ENCODE peak calls at places on chromosomes 7 and 10, in four cellular contexts. S is ascending aorta, H is transverse colon, F is endothelial cell of umbilical vein. A is an unnamed sample.
A peak's percentile ranks its signal among the peaks of the same experiment; 100 is the strongest.

GRCh38 chr7:151446412-151446811 is 6.5 kb upstream of the CRYGN start:
- DNase-seq in S (no peak), H (no peak), F (no peak), A (no peak)

GRCh38 chr7:25901658-25902057 is 250.3 kb upstream of the NFE2L3 start:
- DNase-seq in S (no peak), H (no peak), F (no peak), A (no peak)

GRCh38 chr10:2839081-2839725 is 228.1 kb upstream of the PFKP start:
- DNase-seq in S (no peak), H (peak; percentile 41), F (peak; percentile 48), A (peak; percentile 68)

GRCh38 chr10:60908896-60909295 is 35.1 kb downstream of the RHOBTB1 start:
- DNase-seq in S (no peak), H (no peak), F (no peak), A (no peak)

GRCh38 chr7:129950191-129950940 is 2.4 kb downstream of the UBE2H start:
- DNase-seq in S (no peak), H (no peak), F (peak; percentile 52), A (peak; percentile 13)

GRCh38 chr7:1458676-1459511 is at the start of gene MICALL2:
- DNase-seq in S (peak; percentile 61), H (peak; percentile 83), F (peak; percentile 88), A (peak; percentile 33)

GRCh38 chr10:75015440-75015839 is 96.0 kb upstream of the SAMD8 start:
- DNase-seq in S (no peak), H (no peak), F (no peak), A (no peak)

GRCh38 chr10:92758594-92758993 is 68.8 kb downstream of the HHEX start:
- DNase-seq in S (no peak), H (no peak), F (no peak), A (no peak)

GRCh38 chr7:8065356-8065813 is 96.8 kb downstream of the GLCCI1 start:
- DNase-seq in S (no peak), H (no peak), F (no peak), A (no peak)

GRCh38 chr10:69352569-69353264 is 64.0 kb downstream of the TACR2 start:
- DNase-seq in S (no peak), H (no peak), F (no peak), A (peak; percentile 80)

GRCh38 chr10:133401500-133401899 is 7.5 kb downstream of the MTG1 start:
- DNase-seq in S (no peak), H (no peak), F (no peak), A (no peak)

GRCh38 chr10:110411047-110411410 is 86.7 kb upstream of the DUSP5 start:
- DNase-seq in S (no peak), H (no peak), F (peak; percentile 51), A (peak; percentile 83)

GRCh38 chr7:84107259-84107658 is 87.3 kb downstream of the SEMA3A start:
- DNase-seq in S (no peak), H (no peak), F (no peak), A (no peak)

GRCh38 chr7:95886501-95887090 is 114.2 kb downstream of the DYNC1I1 start:
- DNase-seq in S (no peak), H (no peak), F (peak; percentile 96), A (peak; percentile 11)

GRCh38 chr7:732094-732541 is 5.0 kb upstream of the PRKAR1B start:
- DNase-seq in S (no peak), H (peak; percentile 83), F (peak; percentile 36), A (peak; percentile 45)

GRCh38 chr7:127755529-127755928 is 103.5 kb downstream of the SND1 start:
- DNase-seq in S (no peak), H (no peak), F (no peak), A (no peak)

GRCh38 chr7:104968648-104969047 is 45.4 kb upstream of the KMT2E start:
- DNase-seq in S (no peak), H (no peak), F (no peak), A (no peak)

GRCh38 chr7:128389085-128389814 is 20.5 kb downstream of the IMPDH1 start:
- DNase-seq in S (no peak), H (no peak), F (no peak), A (no peak)

GRCh38 chr7:930975-931758 is 23.3 kb downstream of the ADAP1 start:
- DNase-seq in S (no peak), H (peak; percentile 5), F (no peak), A (no peak)

GRCh38 chr10:3588346-3588745 is 196.7 kb downstream of the KLF6 start:
- DNase-seq in S (no peak), H (no peak), F (no peak), A (no peak)

GRCh38 chr7:7527047-7527446 is 8.6 kb downstream of the COL28A1 start:
- DNase-seq in S (no peak), H (no peak), F (no peak), A (no peak)

GRCh38 chr7:30556854-30557644 is 37.6 kb upstream of the GARS1 start:
- DNase-seq in S (no peak), H (no peak), F (no peak), A (no peak)

DNA sequence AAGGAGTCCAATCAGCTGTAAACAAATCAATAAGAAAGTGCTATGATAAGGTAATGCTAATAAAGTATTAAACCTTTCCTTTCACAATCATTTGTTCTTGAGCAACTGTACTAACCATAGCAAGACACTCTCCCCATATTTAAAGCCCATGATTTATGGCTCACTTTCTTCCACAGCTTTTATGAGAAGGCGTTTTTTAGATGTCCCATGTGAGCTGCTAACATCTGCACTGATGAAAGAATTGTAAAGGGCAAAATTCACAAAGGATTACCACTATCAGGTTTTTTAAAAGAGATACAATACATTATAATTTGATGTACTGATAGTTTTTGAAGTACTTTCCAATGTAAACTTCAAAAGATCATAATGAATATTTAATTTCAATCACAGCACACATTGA is 75.7 kb downstream of the RNLS start:
- DNase-seq in S (no peak), H (no peak), F (no peak), A (no peak)
- H3K4me3 ChIP-seq in S (no peak overlapping the region), H (no peak overlapping the region), F (no peak overlapping the region), A (no peak overlapping the region)

DNA sequence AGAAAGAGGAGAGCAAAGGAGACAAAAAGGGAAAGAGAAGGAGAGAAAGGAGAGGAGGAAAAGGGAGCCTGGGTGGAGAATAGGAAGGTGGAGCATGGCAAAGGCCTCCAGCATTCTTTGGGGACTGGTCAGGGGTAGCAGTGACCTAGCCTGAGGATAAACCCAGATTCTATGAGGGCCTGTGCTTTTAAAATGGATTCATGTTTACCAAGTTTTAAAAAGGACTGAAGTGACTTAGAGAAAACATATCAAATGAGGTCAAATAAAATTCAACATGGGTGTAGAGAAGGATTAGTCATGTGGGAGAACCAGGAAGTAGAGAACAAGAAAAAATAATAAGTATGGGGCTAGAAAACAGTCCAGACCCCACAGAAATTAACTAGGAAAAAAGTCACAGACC is 20.7 kb downstream of the CREB3L2 start:
- DNase-seq in S (no peak), H (no peak), F (no peak), A (no peak)
- H3K4me3 ChIP-seq in S (no peak overlapping the region), H (no peak overlapping the region), F (no peak overlapping the region), A (no peak overlapping the region)

DNA sequence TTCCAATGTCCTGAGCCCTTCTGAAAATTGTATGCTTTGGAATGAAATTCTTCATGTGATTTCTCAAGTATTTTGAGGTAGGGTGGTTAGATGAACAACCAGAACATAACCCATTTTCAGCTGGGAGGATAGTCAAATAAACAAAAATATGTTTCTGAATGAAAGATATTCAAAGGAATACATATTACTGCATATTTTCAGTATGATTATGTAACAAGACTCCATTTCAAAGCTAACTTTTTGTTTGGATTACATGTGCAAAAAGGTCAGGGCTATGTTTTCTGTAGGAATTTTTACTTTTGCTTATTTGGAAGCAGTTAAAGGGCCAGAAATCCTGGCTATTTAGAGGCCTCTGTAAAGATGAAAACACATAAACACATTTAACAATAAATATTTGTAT is 27.7 kb downstream of the CDK6 start:
- DNase-seq in S (no peak), H (no peak), F (no peak), A (no peak)
- H3K4me3 ChIP-seq in S (no peak overlapping the region), H (no peak overlapping the region), F (no peak overlapping the region), A (no peak overlapping the region)

DNA sequence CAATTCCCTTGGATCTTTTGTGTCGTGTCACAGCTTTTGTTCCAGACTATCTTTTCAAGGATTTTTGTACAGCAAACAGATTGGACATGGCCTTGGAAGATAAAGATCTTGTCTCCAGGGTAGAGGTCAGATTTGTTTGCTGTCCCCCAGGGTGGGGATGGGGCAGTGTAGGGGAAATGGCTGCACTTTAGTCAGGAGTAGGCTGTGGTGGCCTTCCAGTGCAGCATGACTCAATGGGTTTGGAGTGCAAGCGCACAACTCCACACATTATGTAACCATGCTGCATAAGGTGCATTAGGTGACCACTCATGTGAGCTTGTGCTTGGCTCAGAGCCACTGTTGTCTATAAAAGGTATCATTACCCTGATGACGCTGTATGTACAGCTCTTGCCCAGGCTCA is 23.9 kb upstream of the ADAMTS14 start:
- DNase-seq in S (no peak), H (no peak), F (no peak), A (no peak)
- H3K4me3 ChIP-seq in S (no peak overlapping the region), H (no peak overlapping the region), F (no peak overlapping the region), A (no peak overlapping the region)

GRCh38 chr10:86956841-86957448 is 470 bp downstream of the MMRN2 start:
- DNase-seq in S (no peak), H (no peak), F (no peak), A (no peak)

GRCh38 chr10:86958831-86959736 is 685 bp downstream of the SNCG start:
- DNase-seq in S (no peak), H (no peak), F (peak; percentile 79), A (peak; percentile 80)

GRCh38 chr10:86959737-86960002 is 1.3 kb downstream of the SNCG start:
- DNase-seq in S (no peak), H (no peak), F (no peak), A (no peak)

GRCh38 chr10:86957471-86958108 is at the start of gene MMRN2:
- DNase-seq in S (no peak), H (no peak), F (peak; percentile 85), A (peak; percentile 39)

GRCh38 chr10:86958109-86958830 is at the start of gene SNCG:
- DNase-seq in S (no peak), H (no peak), F (peak; percentile 68), A (peak; percentile 48)
- H3K4me3 ChIP-seq in S (peak within 1 kb of the TSS; percentile 20), H (no peak within 1 kb of the TSS), F (peak within 1 kb of the TSS; percentile 81), A (no peak within 1 kb of the TSS)

GRCh38 chr10:118340486-118340885 is 1.6 kb downstream of the FAM204A start:
- DNase-seq in S (no peak), H (no peak), F (peak; percentile 14), A (no peak)
- H3K4me3 ChIP-seq in S (no peak overlapping the region), H (no peak overlapping the region), F (no peak overlapping the region), A (no peak overlapping the region)

A was measured in cardiac muscle cell.